ENCODE peak calls at places on chromosomes 13 and 19, in nine cellular contexts. N, Y, G, J, C, T, K, E and Z are unnamed samples.

GRCh38 chr13:67200183-67200582 is 30.0 kb downstream of the PCDH9 start:
- DNase-seq in N (no peak), Y (no peak), G (no peak), J (no peak), C (no peak), T (no peak), K (no peak), E (no peak), Z (no peak)

GRCh38 chr13:75705395-75705794 is 69.3 kb downstream of the LMO7 start:
- DNase-seq in N (peak), Y (peak), G (no peak), J (peak), C (no peak), T (no peak), K (no peak), E (no peak), Z (peak)

GRCh38 chr19:41646589-41647204 is 19.8 kb upstream of the CEACAM4 start:
- DNase-seq in N (peak), Y (no peak), G (peak), J (peak), C (peak), T (no peak), K (no peak), E (no peak), Z (no peak)

GRCh38 chr13:23909606-23910005 is 12.3 kb upstream of the C1QTNF9B start:
- DNase-seq in N (no peak), Y (no peak), G (no peak), J (no peak), C (no peak), T (no peak), K (no peak), E (no peak), Z (no peak)

GRCh38 chr13:23470706-23471610 is 37.5 kb upstream of the SACS start:
- DNase-seq in N (peak), Y (no peak), G (no peak), J (no peak), C (no peak), T (no peak), K (no peak), E (no peak), Z (no peak)

GRCh38 chr19:53424968-53425597 is 6.7 kb upstream of the ZNF761 start:
- DNase-seq in N (peak), Y (peak), G (peak), J (peak), C (peak), T (peak), K (peak), E (peak), Z (peak)

GRCh38 chr13:87944038-87944437 is 272.9 kb downstream of the SLITRK5 start:
- DNase-seq in N (no peak), Y (no peak), G (no peak), J (no peak), C (no peak), T (no peak), K (no peak), E (no peak), Z (no peak)

GRCh38 chr19:31253816-31254551 is 95.3 kb downstream of the TSHZ3 start:
- DNase-seq in N (no peak), Y (peak), G (no peak), J (no peak), C (no peak), T (no peak), K (no peak), E (no peak), Z (peak)

GRCh38 chr19:56076413-56076998 is 44.6 kb downstream of the ZNF787 start:
- DNase-seq in N (peak), Y (peak), G (peak), J (peak), C (no peak), T (peak), K (no peak), E (no peak), Z (peak)

GRCh38 chr19:52007805-52008557 is at the start of gene ZNF615:
- DNase-seq in N (peak), Y (peak), G (peak), J (peak), C (peak), T (peak), K (peak), E (peak), Z (peak)

GRCh38 chr19:48966541-48967345 is 1.6 kb downstream of the FTL start:
- DNase-seq in N (peak), Y (no peak), G (no peak), J (no peak), C (no peak), T (no peak), K (no peak), E (no peak), Z (peak)

GRCh38 chr13:32448224-32448623 is 20.3 kb upstream of the N4BP2L1 start:
- DNase-seq in N (no peak), Y (no peak), G (no peak), J (no peak), C (no peak), T (no peak), K (no peak), E (no peak), Z (no peak)